ENCODE peak calls at places on chromosome 21, in five cellular contexts. L is endothelial cell of umbilical vein, D is HepG2, R is A549, Z is K562. B is an unnamed sample.

GRCh38 chr21:29786509-29786908 is 153.3 kb downstream of the GRIK1 start:
- DNase-seq in L (no peak), D (no peak), R (no peak), Z (no peak), B (no peak)

GRCh38 chr21:14901482-14901958 is 163.3 kb downstream of the NRIP1 start:
- DNase-seq in L (no peak), D (no peak), R (no peak), Z (no peak), B (no peak)

GRCh38 chr21:16517380-16517779 is 787.6 kb downstream of the USP25 start:
- DNase-seq in L (no peak), D (no peak), R (no peak), Z (no peak), B (no peak)

GRCh38 chr21:22351076-22351475 is 1352.9 kb downstream of the NCAM2 start:
- DNase-seq in L (no peak), D (no peak), R (no peak), Z (no peak), B (no peak)

GRCh38 chr21:29825936-29826335 is 113.9 kb downstream of the GRIK1 start:
- DNase-seq in L (no peak), D (no peak), R (no peak), Z (no peak), B (no peak)

GRCh38 chr21:25717491-25718139 is 17.1 kb downstream of the ATP5PF start:
- DNase-seq in L (peak; percentile 67), D (no peak), R (no peak), Z (peak; percentile 67), B (peak; percentile 7)

GRCh38 chr21:28521932-28522826 is 470.5 kb downstream of the LTN1 start:
- DNase-seq in L (peak; percentile 88), D (no peak), R (no peak), Z (no peak), B (peak; percentile 8)

GRCh38 chr21:15514073-15514946 is 215.5 kb upstream of the USP25 start:
- DNase-seq in L (no peak), D (peak; percentile 94), R (no peak), Z (no peak), B (no peak)

GRCh38 chr21:15221799-15222386 is 157.1 kb upstream of the NRIP1 start:
- DNase-seq in L (no peak), D (peak; percentile 92), R (peak; percentile 15), Z (no peak), B (peak; percentile 18)

GRCh38 chr21:29939859-29940245 is at the start of gene GRIK1:
- DNase-seq in L (no peak), D (no peak), R (no peak), Z (peak; percentile 17), B (no peak)

GRCh38 chr21:16085436-16085835 is 355.7 kb downstream of the USP25 start:
- DNase-seq in L (no peak), D (no peak), R (no peak), Z (no peak), B (no peak)

GRCh38 chr21:35428489-35428888 is 379.4 kb upstream of the RUNX1 start:
- DNase-seq in L (no peak), D (no peak), R (no peak), Z (no peak), B (no peak)

GRCh38 chr21:40841524-40842196 is 5.3 kb downstream of the DSCAM start:
- DNase-seq in L (no peak), D (peak; percentile 6), R (peak; percentile 3), Z (no peak), B (peak; percentile 13)

GRCh38 chr21:31893841-31894240 is 21.0 kb downstream of the HUNK start:
- DNase-seq in L (no peak), D (no peak), R (no peak), Z (no peak), B (no peak)

GRCh38 chr21:39968010-39968409 is 100.8 kb downstream of the PCP4 start:
- DNase-seq in L (no peak), D (no peak), R (no peak), Z (no peak), B (no peak)

GRCh38 chr21:28554660-28555475 is 437.8 kb downstream of the LTN1 start:
- DNase-seq in L (no peak), D (no peak), R (no peak), Z (no peak), B (no peak)

GRCh38 chr21:17779486-17779885 is 39.7 kb downstream of the C21orf91 start:
- DNase-seq in L (no peak), D (no peak), R (no peak), Z (no peak), B (peak; percentile 63)

GRCh38 chr21:16280731-16281130 is 550.9 kb downstream of the USP25 start:
- DNase-seq in L (peak; percentile 62), D (no peak), R (no peak), Z (no peak), B (no peak)

GRCh38 chr21:14864211-14865021 is 200.4 kb downstream of the NRIP1 start:
- DNase-seq in L (peak; percentile 67), D (peak; percentile 94), R (peak; percentile 21), Z (peak; percentile 57), B (peak; percentile 48)

GRCh38 chr21:31509108-31510017 is 150.1 kb upstream of the SOD1 start:
- DNase-seq in L (no peak), D (peak; percentile 18), R (peak; percentile 44), Z (peak; percentile 83), B (peak; percentile 67)

GRCh38 chr21:8989883-8990325 is 1531.5 kb upstream of the TPTE start:
- DNase-seq in L (peak; percentile 15), D (peak; percentile 96), R (no peak), Z (no peak), B (no peak)

GRCh38 chr21:15781986-15782385 is 52.2 kb downstream of the USP25 start:
- DNase-seq in L (no peak), D (no peak), R (no peak), Z (no peak), B (no peak)

GRCh38 chr21:18801468-18801867 is 397.9 kb upstream of the TMPRSS15 start:
- DNase-seq in L (peak; percentile 30), D (no peak), R (no peak), Z (no peak), B (peak; percentile 6)

GRCh38 chr21:24895885-24896734 is 711.2 kb downstream of the MRPL39 start:
- DNase-seq in L (no peak), D (no peak), R (no peak), Z (no peak), B (peak; percentile 25)

GRCh38 chr21:17610862-17611261 is 1.8 kb downstream of the BTG3 start:
- DNase-seq in L (no peak), D (peak; percentile 13), R (no peak), Z (peak; percentile 6), B (peak; percentile 1)

GRCh38 chr21:34926784-34927548 is 122.1 kb downstream of the RUNX1 start:
- DNase-seq in L (no peak), D (peak; percentile 72), R (no peak), Z (no peak), B (no peak)

GRCh38 chr21:28419110-28419509 is 573.6 kb downstream of the LTN1 start:
- DNase-seq in L (no peak), D (no peak), R (no peak), Z (no peak), B (no peak)

GRCh38 chr21:28892550-28893111 is 100.0 kb downstream of the LTN1 start:
- DNase-seq in L (no peak), D (no peak), R (no peak), Z (no peak), B (no peak)

GRCh38 chr21:31987696-31988095 is 114.9 kb downstream of the HUNK start:
- DNase-seq in L (no peak), D (no peak), R (no peak), Z (no peak), B (no peak)

DNA sequence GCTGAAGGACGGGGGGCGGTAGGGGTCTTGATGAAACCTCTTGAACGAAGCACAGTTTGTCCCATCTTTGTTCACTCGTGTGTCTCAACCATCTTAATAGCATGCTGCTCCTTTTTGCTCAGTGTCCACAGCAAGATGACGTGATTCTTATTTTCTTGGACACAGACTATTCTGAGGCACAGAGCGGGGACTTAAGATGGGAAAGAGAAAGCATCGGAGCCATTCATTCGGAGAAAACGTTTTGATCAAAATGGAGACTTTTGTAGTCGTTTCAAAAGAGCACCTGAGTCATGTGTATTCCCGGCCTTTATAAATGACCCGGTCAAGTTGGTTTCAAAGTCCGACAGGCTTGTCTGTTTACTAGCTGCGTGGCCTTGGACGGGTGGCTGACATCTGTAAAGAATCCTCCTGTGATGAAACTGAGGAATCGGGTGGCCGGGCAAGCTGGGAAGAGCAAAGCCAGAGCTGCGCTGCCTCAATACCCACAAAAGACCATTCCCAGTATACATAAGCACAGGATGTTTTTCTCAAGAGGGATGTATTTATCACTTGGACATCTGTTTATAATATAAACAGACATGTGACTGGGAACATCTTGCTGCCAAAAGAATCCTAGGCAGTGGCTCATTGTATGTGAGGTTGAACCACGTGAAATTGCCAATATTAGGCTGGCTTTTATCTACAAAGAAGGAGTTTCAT is 18.5 kb downstream of the ETS2 start:
- DNase-seq in L (peak; percentile 14), D (peak; percentile 95), R (no peak), Z (no peak), B (no peak)
- TF ChIP-seq POLR2A in L (no peak), D (no peak), R (no peak), Z (no peak), B (no peak)

GRCh38 chr21:45669382-45669781 is 25.9 kb downstream of the PCBP3 start:
- DNase-seq in L (no peak), D (no peak), R (no peak), Z (no peak), B (no peak)
- H3K4me3 ChIP-seq in L (no peak overlapping the region), D (no peak overlapping the region), R (no peak overlapping the region), Z (no peak overlapping the region), B (no peak overlapping the region)

GRCh38 chr21:42412636-42412933 is 8.9 kb downstream of the UBASH3A start:
- DNase-seq in L (no peak), D (no peak), R (no peak), Z (no peak), B (no peak)

GRCh38 chr21:42411891-42412635 is 8.4 kb downstream of the UBASH3A start:
- DNase-seq in L (no peak), D (no peak), R (no peak), Z (no peak), B (no peak)

GRCh38 chr21:42413093-42413492 is 9.4 kb downstream of the UBASH3A start:
- DNase-seq in L (no peak), D (no peak), R (no peak), Z (no peak), B (no peak)

GRCh38 chr21:42409366-42409765 is 5.7 kb downstream of the UBASH3A start:
- DNase-seq in L (no peak), D (no peak), R (no peak), Z (no peak), B (no peak)

DNA sequence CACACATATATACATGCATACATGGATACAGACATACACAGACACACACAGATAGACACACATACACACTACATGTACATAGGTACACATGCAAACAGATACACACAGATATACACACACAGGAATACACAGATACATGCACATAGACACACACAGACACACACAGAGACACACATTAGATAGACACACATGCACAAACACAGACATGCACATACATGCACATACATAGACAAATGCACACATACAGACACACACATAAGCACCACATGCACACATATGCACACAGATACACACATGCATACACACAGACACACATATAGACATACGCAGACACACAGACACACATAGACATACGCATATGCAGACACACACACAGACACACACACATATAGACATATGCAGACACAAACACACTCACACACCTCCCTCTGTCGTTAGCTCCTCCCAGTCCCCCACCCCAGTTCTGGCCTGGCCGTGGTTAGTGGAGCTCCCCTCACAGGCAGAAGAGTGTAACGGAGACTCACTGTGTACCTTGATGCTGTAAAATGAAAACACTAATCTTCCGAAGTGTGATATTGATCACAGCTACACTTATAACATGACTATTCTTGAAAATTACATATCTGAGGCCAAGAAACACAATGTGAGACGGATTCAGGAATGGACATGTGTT is 7.6 kb downstream of the UBASH3A start:
- DNase-seq in L (no peak), D (peak; percentile 32), R (no peak), Z (peak; percentile 66), B (no peak)
- TF ChIP-seq MYC in L (no peak), D (no peak), R (no peak), Z (no peak), B (no peak)

GRCh38 chr21:26842976-26843911 is 2.0 kb downstream of the ADAMTS1 start:
- DNase-seq in L (peak; percentile 94), D (no peak), R (no peak), Z (no peak), B (no peak)
- TF ChIP-seq POLR2A in L (no peak), D (no peak), R (no peak), Z (no peak), B (no peak)

B was measured in NB4.